ENCODE peak calls at places on chromosomes 2 and 18, in seven cellular contexts. O, L, W, D, Y, U and T are unnamed samples.

GRCh38 chr2:137968477-137969417 is 4.5 kb downstream of the HNMT start:
- DNase-seq in O (no peak), L (no peak), W (no peak), D (no peak), Y (no peak), U (no peak), T (peak; percentile 24)

GRCh38 chr2:119011162-119011909 is 69.3 kb downstream of the MARCO start:
- DNase-seq in O (peak; percentile 72), L (peak; percentile 64), W (no peak), D (peak; percentile 22), Y (peak; percentile 24), U (peak; percentile 5), T (no peak)

GRCh38 chr18:47163241-47163640 is 12.9 kb downstream of the IER3IP1 start:
- DNase-seq in O (no peak), L (peak; percentile 94), W (no peak), D (peak; percentile 52), Y (no peak), U (peak; percentile 87), T (no peak)

GRCh38 chr2:289362-290089 is 1.6 kb upstream of the ALKAL2 start:
- DNase-seq in O (peak; percentile 37), L (no peak), W (no peak), D (peak; percentile 2), Y (no peak), U (peak; percentile 11), T (no peak)

GRCh38 chr2:23661276-23662050 is 265.5 kb downstream of the ATAD2B start:
- DNase-seq in O (peak; percentile 23), L (no peak), W (no peak), D (no peak), Y (peak; percentile 58), U (no peak), T (no peak)

GRCh38 chr2:172087780-172088244 is 2.5 kb downstream of the DLX1 start:
- DNase-seq in O (no peak), L (no peak), W (no peak), D (no peak), Y (no peak), U (no peak), T (no peak)

GRCh38 chr2:120907822-120908221 is 172.2 kb downstream of the GLI2 start:
- DNase-seq in O (no peak), L (no peak), W (no peak), D (no peak), Y (no peak), U (no peak), T (no peak)

GRCh38 chr2:166090900-166091299 is 36.9 kb downstream of the SCN1A start:
- DNase-seq in O (no peak), L (no peak), W (no peak), D (peak; percentile 38), Y (no peak), U (peak; percentile 58), T (no peak)

GRCh38 chr2:230203110-230203676 is 16.6 kb downstream of the SP110 start:
- DNase-seq in O (peak; percentile 52), L (no peak), W (no peak), D (no peak), Y (no peak), U (no peak), T (no peak)

GRCh38 chr2:140657657-140658056 is 1473.2 kb downstream of the LRP1B start:
- DNase-seq in O (no peak), L (no peak), W (no peak), D (no peak), Y (peak; percentile 1), U (peak; percentile 59), T (no peak)

GRCh38 chr2:141379965-141380624 is 750.7 kb downstream of the LRP1B start:
- DNase-seq in O (no peak), L (no peak), W (no peak), D (no peak), Y (peak; percentile 56), U (no peak), T (no peak)

GRCh38 chr2:17800693-17801458 is 15.4 kb upstream of the MSGN1 start:
- DNase-seq in O (no peak), L (peak; percentile 42), W (no peak), D (no peak), Y (no peak), U (no peak), T (no peak)

GRCh38 chr18:50629148-50629631 is 69.3 kb downstream of the MAPK4 start:
- DNase-seq in O (no peak), L (no peak), W (no peak), D (no peak), Y (peak; percentile 65), U (no peak), T (no peak)

GRCh38 chr2:9693138-9693520 is 62.3 kb upstream of the YWHAQ start:
- DNase-seq in O (peak; percentile 63), L (no peak), W (no peak), D (peak; percentile 90), Y (no peak), U (peak; percentile 48), T (no peak)

GRCh38 chr18:28081516-28081915 is 95.4 kb downstream of the CDH2 start:
- DNase-seq in O (no peak), L (no peak), W (no peak), D (no peak), Y (no peak), U (no peak), T (no peak)